ENCODE peak calls at places on chromosomes 11 and 22, in five cellular contexts. X is thyroid gland, C is brain microvascular endothelial cell, M is left ventricle myocardium inferior, H is GM13976. J is an unnamed sample.
A peak's percentile ranks its signal among the peaks of the same experiment; 100 is the strongest.

GRCh38 chr11:118859995-118860394 is 23.7 kb upstream of the CXCR5 start:
- DNase-seq in X (no peak), C (no peak), M (no peak), H (no peak), J (no peak)

GRCh38 chr11:58292017-58292416 is 24.0 kb upstream of the OR10W1 start:
- DNase-seq in X (no peak), C (no peak), M (no peak), H (no peak), J (no peak)

GRCh38 chr22:49756656-49757055 is 71.0 kb downstream of the BRD1 start:
- DNase-seq in X (no peak), C (no peak), M (peak; percentile 7), H (no peak), J (no peak)

GRCh38 chr11:75644370-75644769 is 24.5 kb downstream of the MAP6 start:
- DNase-seq in X (no peak), C (no peak), M (no peak), H (no peak), J (no peak)

GRCh38 chr11:10303558-10304363 is 1.1 kb upstream of the ADM start:
- DNase-seq in X (peak; percentile 72), C (peak; percentile 52), M (peak; percentile 28), H (peak; percentile 45), J (peak; percentile 41)

GRCh38 chr11:31106963-31107576 is 262.5 kb downstream of the DCDC1 start:
- DNase-seq in X (peak; percentile 64), C (peak; percentile 35), M (peak; percentile 44), H (peak; percentile 25), J (peak; percentile 31)

GRCh38 chr11:112725636-112726035 is 235.6 kb upstream of the NCAM1 start:
- DNase-seq in X (no peak), C (no peak), M (no peak), H (no peak), J (no peak)

GRCh38 chr22:49863936-49864335 is 10.3 kb downstream of the ZBED4 start:
- DNase-seq in X (no peak), C (no peak), M (no peak), H (no peak), J (no peak)

GRCh38 chr22:23363683-23364082 is 183.4 kb downstream of the BCR start:
- DNase-seq in X (no peak), C (no peak), M (no peak), H (no peak), J (no peak)

GRCh38 chr11:1087961-1088926 is 13.6 kb downstream of the MUC2 start:
- DNase-seq in X (no peak), C (no peak), M (peak; percentile 7), H (no peak), J (no peak)

GRCh38 chr22:49774046-49774445 is 53.6 kb downstream of the BRD1 start:
- DNase-seq in X (no peak), C (no peak), M (no peak), H (no peak), J (no peak)

GRCh38 chr11:2651826-2652237 is 48.0 kb downstream of the KCNQ1OT1 start:
- DNase-seq in X (no peak), C (no peak), M (peak; percentile 49), H (peak; percentile 6), J (no peak)

GRCh38 chr11:35483131-35483800 is 42.1 kb downstream of the PAMR1 start:
- DNase-seq in X (no peak), C (peak; percentile 74), M (no peak), H (no peak), J (no peak)

GRCh38 chr11:36035999-36036398 is 92.1 kb downstream of the LDLRAD3 start:
- DNase-seq in X (no peak), C (no peak), M (no peak), H (no peak), J (no peak)

GRCh38 chr11:109405671-109406070 is 16.3 kb upstream of the C11orf87 start:
- DNase-seq in X (no peak), C (peak; percentile 49), M (no peak), H (no peak), J (no peak)

GRCh38 chr11:95714853-95715776 is 74.5 kb downstream of the FAM76B start:
- DNase-seq in X (no peak), C (no peak), M (no peak), H (no peak), J (no peak)

GRCh38 chr11:73582636-73583035 is 15.3 kb downstream of the FAM168A start:
- DNase-seq in X (no peak), C (no peak), M (no peak), H (no peak), J (no peak)

GRCh38 chr22:46445771-46446485 is 91.5 kb downstream of the CELSR1 start:
- DNase-seq in X (no peak), C (no peak), M (no peak), H (no peak), J (no peak)

GRCh38 chr22:28029201-28029948 is 110.3 kb upstream of the PITPNB start:
- DNase-seq in X (peak; percentile 65), C (peak; percentile 27), M (peak; percentile 45), H (peak; percentile 11), J (no peak)

GRCh38 chr11:102791271-102792036 is 6.5 kb downstream of the MMP1 start:
- DNase-seq in X (no peak), C (no peak), M (no peak), H (no peak), J (no peak)

GRCh38 chr11:115965754-115966504 is 461.7 kb upstream of the CADM1 start:
- DNase-seq in X (peak; percentile 85), C (no peak), M (no peak), H (no peak), J (no peak)

GRCh38 chr11:73028621-73029020 is 113.5 kb downstream of the FCHSD2 start:
- DNase-seq in X (no peak), C (no peak), M (no peak), H (no peak), J (no peak)

GRCh38 chr22:36350751-36351594 is 36.8 kb downstream of the MYH9 start:
- DNase-seq in X (no peak), C (no peak), M (no peak), H (no peak), J (no peak)
- TF ChIP-seq CTCF in X (no peak), C (peak; percentile 46), M (no peak), H (no peak), J (no peak)

GRCh38 chr22:19641254-19641982 is 72.9 kb upstream of the SEPTIN5 start:
- DNase-seq in X (peak; percentile 66), C (no peak), M (no peak), H (no peak), J (no peak)
- TF ChIP-seq CTCF in X (peak; percentile 26), C (peak; percentile 70), M (peak; percentile 46), H (no peak), J (peak; percentile 6)

GRCh38 chr11:17384002-17384511 is 4.4 kb downstream of the KCNJ11 start:
- DNase-seq in X (peak; percentile 83), C (peak; percentile 34), M (peak; percentile 79), H (peak; percentile 58), J (peak; percentile 70)
- TF ChIP-seq CTCF in X (peak; percentile 96), C (peak; percentile 92), M (peak; percentile 93), H (peak; percentile 87), J (peak; percentile 89)

DNA sequence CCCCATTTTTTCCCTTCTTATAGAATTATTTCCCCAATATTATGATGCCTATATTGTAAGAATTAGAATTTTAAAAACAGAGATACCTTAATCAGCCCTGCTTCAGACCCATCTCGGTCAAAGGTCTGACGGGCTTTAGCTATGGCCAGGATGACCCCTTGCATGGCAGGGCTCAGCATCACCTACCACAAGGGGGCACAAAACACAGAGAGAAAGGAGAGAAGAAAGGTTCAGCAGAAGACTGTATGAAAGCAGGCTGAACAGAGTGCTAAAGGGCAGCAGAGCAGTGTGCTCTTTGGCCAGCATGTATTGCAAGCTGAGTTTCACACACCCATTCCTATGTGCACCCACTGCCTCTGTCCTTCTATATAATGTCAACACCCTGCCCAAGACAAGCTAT is 26.8 kb downstream of the CLDN25 start:
- DNase-seq in X (peak; percentile 8), C (peak; percentile 22), M (no peak), H (peak; percentile 45), J (peak; percentile 43)
- TF ChIP-seq CTCF in X (no peak), C (peak; percentile 75), M (peak; percentile 56), H (peak; percentile 60), J (peak; percentile 57)